ENCODE peak calls at places on chromosomes 6 and 20, in seven cellular contexts. D is cardiac muscle cell, R is PC-9, L is neural progenitor cell, X is Peyer's patch, E is OCI-LY7, N is dorsolateral prefrontal cortex. J is an unnamed sample.
A peak's percentile ranks its signal among the peaks of the same experiment; 100 is the strongest.

GRCh38 chr6:13918686-13919085 is 6.1 kb upstream of the RNF182 start:
- DNase-seq in D (no peak), R (no peak), L (no peak), X (no peak), E (no peak), N (no peak), J (no peak)

GRCh38 chr20:48574383-48574782 is 253.4 kb downstream of the PREX1 start:
- DNase-seq in D (peak; percentile 20), R (peak; percentile 55), L (peak; percentile 53), X (no peak), E (peak; percentile 19), N (no peak), J (no peak)

GRCh38 chr6:10837692-10837996 is 695 bp downstream of the MAK start:
- DNase-seq in D (peak; percentile 13), R (no peak), L (peak; percentile 71), X (peak; percentile 51), E (no peak), N (no peak), J (no peak)

GRCh38 chr20:47503685-47504084 is 2.0 kb downstream of the NCOA3 start:
- DNase-seq in D (no peak), R (no peak), L (no peak), X (no peak), E (peak; percentile 49), N (no peak), J (no peak)

GRCh38 chr20:22312744-22313346 is 271.5 kb downstream of the FOXA2 start:
- DNase-seq in D (peak; percentile 64), R (no peak), L (peak; percentile 64), X (no peak), E (peak; percentile 7), N (no peak), J (peak; percentile 23)

GRCh38 chr6:117481278-117481925 is 1.1 kb upstream of the DCBLD1 start:
- DNase-seq in D (no peak), R (no peak), L (peak; percentile 28), X (peak; percentile 59), E (no peak), N (no peak), J (no peak)

GRCh38 chr6:11055127-11055627 is 11.1 kb upstream of the ELOVL2 start:
- DNase-seq in D (no peak), R (peak; percentile 55), L (no peak), X (no peak), E (no peak), N (no peak), J (no peak)

GRCh38 chr6:166970776-166971175 is 14.4 kb upstream of the RNASET2 start:
- DNase-seq in D (no peak), R (no peak), L (no peak), X (no peak), E (no peak), N (no peak), J (no peak)

GRCh38 chr6:162846723-162847122 is 118.9 kb downstream of the PACRG start:
- DNase-seq in D (no peak), R (no peak), L (no peak), X (no peak), E (no peak), N (no peak), J (no peak)

GRCh38 chr6:33205172-33206026 is 944 bp downstream of the HSD17B8 start:
- DNase-seq in D (no peak), R (peak; percentile 73), L (peak; percentile 29), X (no peak), E (peak; percentile 54), N (no peak), J (peak; percentile 84)

GRCh38 chr6:38671885-38672467 is 31.0 kb downstream of the GLO1 start:
- DNase-seq in D (peak; percentile 72), R (peak; percentile 42), L (peak; percentile 74), X (no peak), E (peak; percentile 62), N (no peak), J (peak; percentile 18)

GRCh38 chr20:34269996-34270627 is 28.9 kb downstream of the ASIP start:
- DNase-seq in D (peak; percentile 75), R (no peak), L (no peak), X (no peak), E (no peak), N (no peak), J (no peak)

GRCh38 chr20:51840865-51841264 is 38.5 kb upstream of the SALL4 start:
- DNase-seq in D (no peak), R (no peak), L (no peak), X (no peak), E (no peak), N (no peak), J (no peak)

GRCh38 chr20:24972341-24972740 is 20.2 kb downstream of the APMAP start:
- DNase-seq in D (no peak), R (no peak), L (no peak), X (no peak), E (no peak), N (no peak), J (no peak)

GRCh38 chr20:47453167-47453782 is 48.4 kb upstream of the NCOA3 start:
- DNase-seq in D (peak; percentile 79), R (peak; percentile 92), L (no peak), X (no peak), E (peak; percentile 70), N (no peak), J (peak; percentile 88)

GRCh38 chr6:1611572-1612385 is 2.1 kb downstream of the FOXC1 start:
- DNase-seq in D (peak; percentile 50), R (no peak), L (peak; percentile 56), X (no peak), E (no peak), N (no peak), J (no peak)

GRCh38 chr6:67369679-67370078 is 1265.4 kb upstream of the ADGRB3 start:
- DNase-seq in D (no peak), R (no peak), L (no peak), X (no peak), E (no peak), N (no peak), J (no peak)

GRCh38 chr6:166228839-166229528 is 61.3 kb upstream of the TBXT start:
- DNase-seq in D (no peak), R (no peak), L (no peak), X (no peak), E (peak; percentile 81), N (no peak), J (no peak)

GRCh38 chr6:88449770-88450169 is 283.6 kb upstream of the CNR1 start:
- DNase-seq in D (peak; percentile 42), R (no peak), L (no peak), X (no peak), E (no peak), N (no peak), J (no peak)

GRCh38 chr6:14716499-14717146 is 529.2 kb upstream of the JARID2 start:
- DNase-seq in D (no peak), R (no peak), L (no peak), X (no peak), E (no peak), N (no peak), J (peak; percentile 85)

GRCh38 chr20:49906101-49906604 is 9.2 kb downstream of the SPATA2 start:
- DNase-seq in D (no peak), R (no peak), L (no peak), X (no peak), E (no peak), N (no peak), J (no peak)

GRCh38 chr6:14758421-14759043 is 487.3 kb upstream of the JARID2 start:
- DNase-seq in D (no peak), R (peak; percentile 96), L (no peak), X (no peak), E (no peak), N (no peak), J (peak; percentile 59)

GRCh38 chr6:169211881-169212280 is 41.8 kb downstream of the THBS2 start:
- DNase-seq in D (no peak), R (no peak), L (no peak), X (no peak), E (no peak), N (no peak), J (no peak)

GRCh38 chr6:149934249-149935156 is 7.3 kb upstream of the ULBP2 start:
- DNase-seq in D (peak; percentile 78), R (peak; percentile 50), L (peak; percentile 68), X (no peak), E (peak; percentile 78), N (no peak), J (no peak)

GRCh38 chr6:162680367-162680766 is 47.2 kb downstream of the PRKN start:
- DNase-seq in D (no peak), R (no peak), L (no peak), X (no peak), E (no peak), N (no peak), J (no peak)

DNA sequence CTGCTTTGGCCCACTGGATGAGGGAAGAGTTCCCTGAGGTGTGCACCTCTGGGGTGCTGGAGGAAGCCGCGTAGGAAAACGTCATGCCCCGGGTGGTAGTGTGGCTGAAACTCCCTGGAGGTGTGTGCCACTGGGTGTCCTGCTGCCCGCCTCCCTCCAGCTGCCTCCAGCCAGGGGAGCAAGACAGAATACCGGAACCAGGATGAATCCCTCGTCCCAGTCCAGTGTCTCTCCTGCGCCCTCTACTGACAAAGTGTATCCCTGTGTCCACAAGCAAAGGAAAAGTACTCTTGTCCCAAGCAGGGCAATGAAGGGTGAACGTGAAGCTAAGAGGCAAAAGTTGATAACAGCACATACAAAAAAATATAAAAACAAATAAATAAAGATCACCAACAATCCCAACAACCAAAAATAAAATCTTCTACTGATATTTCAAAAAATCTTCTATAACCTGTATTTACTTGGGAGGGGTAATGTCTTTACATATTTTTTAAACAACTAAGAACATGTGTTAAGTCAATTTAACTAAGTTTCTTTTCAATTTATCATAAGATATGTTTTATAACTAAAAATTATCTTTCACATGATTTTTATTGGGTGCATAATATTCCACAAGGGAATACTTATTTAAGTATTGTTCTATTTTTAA is 437.6 kb downstream of the MAFB start:
- DNase-seq in D (peak; percentile 27), R (no peak), L (peak; percentile 58), X (no peak), E (peak; percentile 15), N (no peak), J (peak; percentile 41)
- TF ChIP-seq CTCF in D (peak; percentile 52), R (peak; percentile 66), L (peak; percentile 55), X (peak; percentile 19), E (peak; percentile 72), N (peak; percentile 23), J (peak; percentile 76)

GRCh38 chr6:16334671-16335070 is 96.3 kb downstream of the GMPR start:
- DNase-seq in D (peak; percentile 94), R (peak; percentile 34), L (no peak), X (no peak), E (no peak), N (no peak), J (peak; percentile 79)
- H3K27ac ChIP-seq in D (no peak overlapping the region), R (peak overlapping the region; percentile 54), L (no peak overlapping the region), X (no peak overlapping the region), E (no peak overlapping the region), N (no peak overlapping the region), J (peak overlapping the region; percentile 41)

GRCh38 chr6:123777554-123777953 is 26.1 kb upstream of the NKAIN2 start:
- DNase-seq in D (peak; percentile 23), R (no peak), L (no peak), X (no peak), E (no peak), N (no peak), J (no peak)
- TF ChIP-seq CTCF in D (peak; percentile 32), R (peak; percentile 48), L (no peak), X (no peak), E (peak; percentile 38), N (peak; percentile 44), J (peak; percentile 65)

GRCh38 chr6:105301756-105302616 is 100.9 kb downstream of the PREP start:
- DNase-seq in D (no peak), R (no peak), L (no peak), X (no peak), E (no peak), N (no peak), J (no peak)
- H3K27ac ChIP-seq in D (peak overlapping the region; percentile 90), R (no peak overlapping the region), L (no peak overlapping the region), X (no peak overlapping the region), E (no peak overlapping the region), N (peak overlapping the region; percentile 32), J (no peak overlapping the region)

GRCh38 chr6:85756982-85757381 is 114.3 kb upstream of the SYNCRIP start:
- DNase-seq in D (peak; percentile 54), R (no peak), L (peak; percentile 11), X (no peak), E (peak; percentile 21), N (no peak), J (peak; percentile 13)
- TF ChIP-seq CTCF in D (peak; percentile 40), R (peak; percentile 58), L (peak; percentile 66), X (peak; percentile 28), E (peak; percentile 76), N (peak; percentile 50), J (peak; percentile 68)